ENCODE peak calls at places on chromosomes 6 and 20, in six cellular contexts. One of them, this sample, is unnamed.

GRCh38 chr6:85594197-85594930 is 706 bp upstream of the SNX14 start:
- DNase-seq in K562: no peak
- DNase-seq in HepG2: no peak
- DNase-seq in GM23338: peak
- DNase-seq in SK-N-SH: no peak
- DNase-seq in GM12878: no peak
- DNase-seq in this sample: no peak

GRCh38 chr6:45864651-45865050 is 151.0 kb downstream of the CLIC5 start:
- DNase-seq in K562: no peak
- DNase-seq in HepG2: no peak
- DNase-seq in GM23338: no peak
- DNase-seq in SK-N-SH: no peak
- DNase-seq in GM12878: no peak
- DNase-seq in this sample: no peak

GRCh38 chr20:38338849-38339520 is 7.3 kb upstream of the LBP start:
- DNase-seq in K562: no peak
- DNase-seq in HepG2: no peak
- DNase-seq in GM23338: peak
- DNase-seq in SK-N-SH: no peak
- DNase-seq in GM12878: no peak
- DNase-seq in this sample: no peak

GRCh38 chr20:35312348-35312747 is 20.1 kb upstream of the FAM83C start:
- DNase-seq in K562: peak
- DNase-seq in HepG2: peak
- DNase-seq in GM23338: peak
- DNase-seq in SK-N-SH: no peak
- DNase-seq in GM12878: peak
- DNase-seq in this sample: peak

GRCh38 chr20:44406572-44407100 is 51.1 kb downstream of the HNF4A start:
- DNase-seq in K562: no peak
- DNase-seq in HepG2: no peak
- DNase-seq in GM23338: no peak
- DNase-seq in SK-N-SH: no peak
- DNase-seq in GM12878: no peak
- DNase-seq in this sample: no peak

GRCh38 chr6:10414766-10415592 is at the start of gene TFAP2A:
- DNase-seq in K562: no peak
- DNase-seq in HepG2: no peak
- DNase-seq in GM23338: peak
- DNase-seq in SK-N-SH: no peak
- DNase-seq in GM12878: no peak
- DNase-seq in this sample: no peak

GRCh38 chr6:110355727-110356126 is 2.4 kb downstream of the METTL24 start:
- DNase-seq in K562: no peak
- DNase-seq in HepG2: no peak
- DNase-seq in GM23338: peak
- DNase-seq in SK-N-SH: no peak
- DNase-seq in GM12878: no peak
- DNase-seq in this sample: no peak

GRCh38 chr6:44441091-44441855 is 53.8 kb downstream of the CDC5L start:
- DNase-seq in K562: no peak
- DNase-seq in HepG2: no peak
- DNase-seq in GM23338: no peak
- DNase-seq in SK-N-SH: no peak
- DNase-seq in GM12878: no peak
- DNase-seq in this sample: no peak

GRCh38 chr6:80531676-80532619 is 425.5 kb downstream of the BCKDHB start:
- DNase-seq in K562: no peak
- DNase-seq in HepG2: no peak
- DNase-seq in GM23338: no peak
- DNase-seq in SK-N-SH: no peak
- DNase-seq in GM12878: no peak
- DNase-seq in this sample: no peak

GRCh38 chr6:80425089-80425823 is 318.8 kb downstream of the BCKDHB start:
- DNase-seq in K562: no peak
- DNase-seq in HepG2: no peak
- DNase-seq in GM23338: no peak
- DNase-seq in SK-N-SH: no peak
- DNase-seq in GM12878: no peak
- DNase-seq in this sample: no peak

GRCh38 chr6:135465307-135465706 is 32.2 kb downstream of the AHI1 start:
- DNase-seq in K562: no peak
- DNase-seq in HepG2: no peak
- DNase-seq in GM23338: no peak
- DNase-seq in SK-N-SH: no peak
- DNase-seq in GM12878: no peak
- DNase-seq in this sample: no peak

GRCh38 chr6:16854986-16855385 is 93.7 kb upstream of the ATXN1 start:
- DNase-seq in K562: no peak
- DNase-seq in HepG2: no peak
- DNase-seq in GM23338: no peak
- DNase-seq in SK-N-SH: no peak
- DNase-seq in GM12878: peak
- DNase-seq in this sample: no peak

GRCh38 chr6:27644528-27644927 is 171.6 kb upstream of the ZNF184 start:
- DNase-seq in K562: peak
- DNase-seq in HepG2: no peak
- DNase-seq in GM23338: no peak
- DNase-seq in SK-N-SH: no peak
- DNase-seq in GM12878: no peak
- DNase-seq in this sample: no peak

GRCh38 chr6:107418118-107418517 is 41.2 kb downstream of the PDSS2 start:
- DNase-seq in K562: peak
- DNase-seq in HepG2: peak
- DNase-seq in GM23338: peak
- DNase-seq in SK-N-SH: no peak
- DNase-seq in GM12878: no peak
- DNase-seq in this sample: no peak

GRCh38 chr6:100371591-100371990 is 93.1 kb downstream of the SIM1 start:
- DNase-seq in K562: no peak
- DNase-seq in HepG2: no peak
- DNase-seq in GM23338: no peak
- DNase-seq in SK-N-SH: no peak
- DNase-seq in GM12878: no peak
- DNase-seq in this sample: no peak

DNA sequence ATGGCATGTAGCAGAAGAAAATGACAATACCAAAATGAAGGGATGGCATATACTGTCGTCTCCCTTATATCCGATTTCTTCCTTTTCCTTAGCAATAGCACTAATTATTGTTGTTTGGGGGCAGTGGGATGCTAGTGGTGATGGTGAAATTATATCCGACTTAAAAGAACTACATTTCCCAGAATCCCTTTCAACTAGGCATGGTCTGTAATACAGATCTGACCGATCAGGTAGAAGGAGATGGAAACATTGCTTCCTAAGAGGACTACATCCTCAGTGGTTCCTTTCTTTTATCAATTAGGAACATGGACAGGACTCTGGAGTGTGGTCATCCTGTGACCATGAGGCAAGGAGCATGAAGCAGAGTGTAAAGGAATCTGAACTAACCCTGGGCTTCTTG is 532.6 kb downstream of the CBLN4 start:
- DNase-seq in K562: no peak
- DNase-seq in HepG2: peak
- DNase-seq in GM23338: no peak
- DNase-seq in SK-N-SH: no peak
- DNase-seq in GM12878: no peak
- DNase-seq in this sample: no peak
- TF ChIP-seq CTCF in K562: no peak
- TF ChIP-seq CTCF in HepG2: no peak
- TF ChIP-seq CTCF in GM23338: no peak
- TF ChIP-seq CTCF in SK-N-SH: no peak
- TF ChIP-seq CTCF in GM12878: no peak
- TF ChIP-seq CTCF in this sample: no peak

GRCh38 chr6:143410859-143411270 is 39.6 kb downstream of the ADAT2 start:
- DNase-seq in K562: no peak
- DNase-seq in HepG2: peak
- DNase-seq in GM23338: no peak
- DNase-seq in SK-N-SH: no peak
- DNase-seq in GM12878: no peak
- DNase-seq in this sample: no peak
- TF ChIP-seq REST in K562: no peak
- TF ChIP-seq REST in HepG2: peak
- TF ChIP-seq REST in GM23338: no peak
- TF ChIP-seq REST in SK-N-SH: no peak
- TF ChIP-seq REST in GM12878: no peak
- TF ChIP-seq REST in this sample: no peak

GRCh38 chr6:149734915-149735314 is 11.4 kb downstream of the NUP43 start:
- DNase-seq in K562: no peak
- DNase-seq in HepG2: no peak
- DNase-seq in GM23338: no peak
- DNase-seq in SK-N-SH: no peak
- DNase-seq in GM12878: no peak
- DNase-seq in this sample: no peak
- H2AFZ ChIP-seq in K562: no peak
- H2AFZ ChIP-seq in HepG2: no peak
- H2AFZ ChIP-seq in GM23338: no peak
- H2AFZ ChIP-seq in SK-N-SH: no peak
- H2AFZ ChIP-seq in GM12878: no peak
- H2AFZ ChIP-seq in this sample: no peak

GRCh38 chr20:3250091-3250504 is 11.1 kb upstream of the SLC4A11 start:
- DNase-seq in K562: peak
- DNase-seq in HepG2: peak
- DNase-seq in GM23338: peak
- DNase-seq in SK-N-SH: no peak
- DNase-seq in GM12878: no peak
- DNase-seq in this sample: no peak
- TF ChIP-seq CTCF in K562: peak
- TF ChIP-seq CTCF in HepG2: peak
- TF ChIP-seq CTCF in GM23338: peak
- TF ChIP-seq CTCF in SK-N-SH: peak
- TF ChIP-seq CTCF in GM12878: peak
- TF ChIP-seq CTCF in this sample: peak

DNA sequence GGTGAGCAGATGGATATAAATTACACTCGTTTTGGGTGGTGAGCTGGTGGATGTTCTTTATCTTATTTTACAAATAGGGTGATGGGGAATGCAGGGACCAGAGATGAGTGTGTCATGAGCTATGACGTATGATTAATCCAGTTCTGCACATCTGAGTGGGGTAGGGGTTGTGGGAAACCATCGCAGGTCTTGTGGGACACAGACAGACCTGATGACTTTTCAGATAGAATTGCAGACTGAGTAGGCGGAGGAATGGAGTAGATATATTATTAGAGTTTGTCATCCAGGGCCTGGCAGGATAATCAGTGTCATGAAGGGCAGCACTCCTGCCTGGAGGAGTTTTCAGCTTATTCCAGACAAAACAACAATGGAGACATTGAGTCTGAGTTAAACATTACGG is 12.9 kb upstream of the DSP start:
- DNase-seq in K562: no peak
- DNase-seq in HepG2: no peak
- DNase-seq in GM23338: no peak
- DNase-seq in SK-N-SH: no peak
- DNase-seq in GM12878: no peak
- DNase-seq in this sample: no peak
- TF ChIP-seq REST in K562: no peak
- TF ChIP-seq REST in HepG2: no peak
- TF ChIP-seq REST in GM23338: no peak
- TF ChIP-seq REST in SK-N-SH: no peak
- TF ChIP-seq REST in GM12878: no peak
- TF ChIP-seq REST in this sample: no peak

DNA sequence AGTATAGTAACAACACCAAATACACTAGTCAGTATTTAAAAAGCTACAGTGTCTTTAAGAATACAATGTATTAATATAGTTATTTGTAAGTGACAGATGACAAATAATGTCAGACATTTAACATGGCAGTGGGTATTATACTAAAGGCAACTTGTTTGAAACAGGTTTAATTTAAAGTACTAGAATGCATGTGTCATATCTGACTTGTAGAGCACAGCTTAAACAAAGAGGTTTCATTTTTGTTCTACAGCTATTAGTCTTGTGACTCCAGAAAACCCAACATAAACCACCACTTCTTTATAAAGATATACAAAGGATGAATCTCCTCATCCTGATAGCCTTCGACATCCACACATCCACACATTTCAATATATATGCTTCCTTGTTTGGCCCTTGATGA is 841.4 kb upstream of the GJE1 start:
- DNase-seq in K562: no peak
- DNase-seq in HepG2: no peak
- DNase-seq in GM23338: no peak
- DNase-seq in SK-N-SH: no peak
- DNase-seq in GM12878: no peak
- DNase-seq in this sample: no peak
- H2AFZ ChIP-seq in K562: no peak
- H2AFZ ChIP-seq in HepG2: no peak
- H2AFZ ChIP-seq in GM23338: peak
- H2AFZ ChIP-seq in SK-N-SH: peak
- H2AFZ ChIP-seq in GM12878: no peak
- H2AFZ ChIP-seq in this sample: peak

DNA sequence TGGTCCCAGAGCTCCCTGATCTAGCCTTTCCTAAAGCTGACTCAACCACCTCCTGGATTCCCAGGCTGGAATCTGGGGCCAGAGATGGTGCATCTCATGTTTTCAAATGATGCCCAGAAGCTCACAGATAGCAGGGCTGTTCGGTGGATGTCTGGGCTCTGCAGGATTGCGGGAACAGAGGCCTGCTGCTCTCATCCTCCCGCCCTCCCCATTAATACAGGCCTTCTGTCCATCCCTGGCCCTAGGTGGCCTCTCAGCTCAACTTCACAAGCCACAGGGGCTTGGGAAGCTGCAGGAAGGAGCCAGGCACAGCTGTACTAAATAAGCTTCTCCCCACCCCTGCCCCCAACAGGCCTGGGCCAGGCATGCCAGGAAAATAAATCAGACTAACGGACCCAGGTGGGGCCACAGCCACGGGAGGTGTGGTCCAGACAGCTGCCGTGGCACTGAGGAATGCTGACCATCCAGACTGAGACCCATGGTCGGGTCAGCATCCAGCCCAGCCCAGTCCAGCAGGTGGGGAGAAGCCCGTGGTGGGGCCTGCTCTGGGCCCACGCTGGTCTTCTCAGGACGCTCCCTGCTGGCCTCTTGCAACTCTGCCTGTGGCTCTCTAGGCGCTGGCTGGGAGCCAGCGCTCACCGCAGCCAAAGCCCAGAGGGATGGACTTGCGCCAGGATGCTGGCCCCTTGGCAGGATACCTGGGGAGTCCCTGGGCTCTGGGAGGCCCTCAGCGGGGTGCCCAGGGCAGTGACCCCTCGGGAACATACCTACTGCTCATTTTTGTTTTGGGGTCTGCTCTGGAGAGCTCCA is 8.5 kb upstream of the YTHDF1 start:
- DNase-seq in K562: peak
- DNase-seq in HepG2: peak
- DNase-seq in GM23338: no peak
- DNase-seq in SK-N-SH: peak
- DNase-seq in GM12878: no peak
- DNase-seq in this sample: no peak
- TF ChIP-seq CTCF in K562: peak
- TF ChIP-seq CTCF in HepG2: peak
- TF ChIP-seq CTCF in GM23338: no peak
- TF ChIP-seq CTCF in SK-N-SH: peak
- TF ChIP-seq CTCF in GM12878: no peak
- TF ChIP-seq CTCF in this sample: peak

GRCh38 chr6:73558624-73559398 is 38.0 kb upstream of the EEF1A1 start:
- DNase-seq in K562: no peak
- DNase-seq in HepG2: no peak
- DNase-seq in GM23338: peak
- DNase-seq in SK-N-SH: no peak
- DNase-seq in GM12878: no peak
- DNase-seq in this sample: no peak
- TF ChIP-seq REST in K562: no peak
- TF ChIP-seq REST in HepG2: no peak
- TF ChIP-seq REST in GM23338: no peak
- TF ChIP-seq REST in SK-N-SH: no peak
- TF ChIP-seq REST in GM12878: no peak
- TF ChIP-seq REST in this sample: no peak